ENCODE peak calls at places on chromosomes 3 and 15, in seven cellular contexts. One of them, this sample, is unnamed.

GRCh38 chr15:31155136-31155535 is 53.6 kb upstream of the TRPM1 start:
- DNase-seq in pancreas: no peak
- DNase-seq in Peyer's patch: no peak
- DNase-seq in GM23338: no peak
- DNase-seq in IMR-90: no peak
- DNase-seq in SK-N-SH: no peak
- DNase-seq in lower lobe of right lung: no peak
- DNase-seq in this sample: no peak

GRCh38 chr15:101570238-101570637 is 80.7 kb upstream of the PCSK6 start:
- DNase-seq in IMR-90: no peak
- DNase-seq in pancreas: no peak
- DNase-seq in lower lobe of right lung: no peak
- DNase-seq in Peyer's patch: no peak
- DNase-seq in GM23338: no peak
- DNase-seq in SK-N-SH: no peak
- DNase-seq in this sample: no peak

GRCh38 chr15:68997930-68998777 is 16.3 kb upstream of the NOX5 start:
- DNase-seq in pancreas: no peak
- DNase-seq in SK-N-SH: no peak
- DNase-seq in Peyer's patch: no peak
- DNase-seq in IMR-90: no peak
- DNase-seq in GM23338: no peak
- DNase-seq in lower lobe of right lung: no peak
- DNase-seq in this sample: no peak

GRCh38 chr3:105610473-105610872 is 243.8 kb downstream of the ALCAM start:
- DNase-seq in Peyer's patch: no peak
- DNase-seq in lower lobe of right lung: no peak
- DNase-seq in IMR-90: no peak
- DNase-seq in GM23338: no peak
- DNase-seq in pancreas: peak; percentile 16
- DNase-seq in SK-N-SH: no peak
- DNase-seq in this sample: no peak

GRCh38 chr15:101391981-101392566 is 97.0 kb upstream of the SNRPA1 start:
- DNase-seq in IMR-90: no peak
- DNase-seq in lower lobe of right lung: no peak
- DNase-seq in GM23338: no peak
- DNase-seq in Peyer's patch: no peak
- DNase-seq in SK-N-SH: no peak
- DNase-seq in pancreas: no peak
- DNase-seq in this sample: no peak

GRCh38 chr15:37370938-37371337 is 270.6 kb upstream of the MEIS2 start:
- DNase-seq in Peyer's patch: no peak
- DNase-seq in GM23338: no peak
- DNase-seq in pancreas: no peak
- DNase-seq in lower lobe of right lung: no peak
- DNase-seq in SK-N-SH: no peak
- DNase-seq in IMR-90: no peak
- DNase-seq in this sample: no peak

GRCh38 chr3:146968204-146968651 is 363.1 kb upstream of the PLSCR5 start:
- DNase-seq in lower lobe of right lung: no peak
- DNase-seq in pancreas: no peak
- DNase-seq in Peyer's patch: no peak
- DNase-seq in SK-N-SH: no peak
- DNase-seq in GM23338: peak; percentile 8
- DNase-seq in IMR-90: peak; percentile 80
- DNase-seq in this sample: no peak

GRCh38 chr3:138774529-138775253 is 60.0 kb downstream of the PIK3CB start:
- DNase-seq in Peyer's patch: peak; percentile 70
- DNase-seq in pancreas: peak; percentile 69
- DNase-seq in SK-N-SH: peak; percentile 49
- DNase-seq in GM23338: no peak
- DNase-seq in lower lobe of right lung: no peak
- DNase-seq in IMR-90: peak; percentile 100
- DNase-seq in this sample: no peak

GRCh38 chr3:45477026-45477725 is 88.8 kb downstream of the LARS2 start:
- DNase-seq in IMR-90: peak; percentile 14
- DNase-seq in SK-N-SH: no peak
- DNase-seq in GM23338: no peak
- DNase-seq in Peyer's patch: no peak
- DNase-seq in lower lobe of right lung: no peak
- DNase-seq in pancreas: no peak
- DNase-seq in this sample: no peak

GRCh38 chr3:4582634-4583033 is 89.5 kb downstream of the ITPR1 start:
- DNase-seq in lower lobe of right lung: no peak
- DNase-seq in SK-N-SH: no peak
- DNase-seq in GM23338: peak; percentile 21
- DNase-seq in IMR-90: peak; percentile 27
- DNase-seq in pancreas: no peak
- DNase-seq in Peyer's patch: no peak
- DNase-seq in this sample: no peak

GRCh38 chr15:80151576-80151975 is 1.2 kb upstream of the FAH start:
- DNase-seq in lower lobe of right lung: no peak
- DNase-seq in IMR-90: no peak
- DNase-seq in pancreas: no peak
- DNase-seq in SK-N-SH: no peak
- DNase-seq in Peyer's patch: no peak
- DNase-seq in GM23338: no peak
- DNase-seq in this sample: no peak

GRCh38 chr15:87610366-87610765 is 646.2 kb downstream of the NTRK3 start:
- DNase-seq in SK-N-SH: no peak
- DNase-seq in Peyer's patch: no peak
- DNase-seq in IMR-90: peak; percentile 43
- DNase-seq in pancreas: no peak
- DNase-seq in GM23338: no peak
- DNase-seq in lower lobe of right lung: no peak
- DNase-seq in this sample: no peak

DNA sequence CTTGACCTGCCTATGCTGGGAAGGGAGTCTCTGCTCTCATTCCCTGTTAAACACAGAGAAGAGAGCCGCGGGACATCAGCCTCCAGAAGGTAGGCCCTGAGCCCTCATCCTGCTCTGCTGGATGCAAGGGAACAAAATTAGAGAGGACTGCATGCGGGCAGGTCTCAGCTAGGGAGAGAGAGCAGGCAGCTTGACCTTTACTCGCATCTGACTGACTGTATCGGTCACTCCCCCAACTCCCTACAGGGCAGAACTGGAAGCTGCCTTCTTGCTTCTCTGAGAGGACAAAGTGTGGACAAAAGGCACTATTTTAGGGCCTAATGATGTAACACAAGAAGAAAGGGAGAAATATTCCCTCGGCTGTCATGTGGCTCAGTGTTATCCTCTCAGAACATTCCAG is 38.7 kb upstream of the ATOSA start:
- DNase-seq in SK-N-SH: no peak
- DNase-seq in GM23338: no peak
- DNase-seq in Peyer's patch: no peak
- DNase-seq in lower lobe of right lung: no peak
- DNase-seq in IMR-90: no peak
- DNase-seq in pancreas: no peak
- DNase-seq in this sample: no peak
- H3K4me1 ChIP-seq in SK-N-SH: no peaks in the 10 kb centered on the region
- H3K4me1 ChIP-seq in GM23338: no peaks in the 10 kb centered on the region
- H3K4me1 ChIP-seq in Peyer's patch: no peaks in the 10 kb centered on the region
- H3K4me1 ChIP-seq in lower lobe of right lung: no peaks in the 10 kb centered on the region
- H3K4me1 ChIP-seq in IMR-90: no peaks in the 10 kb centered on the region
- H3K4me1 ChIP-seq in pancreas: no peaks in the 10 kb centered on the region
- H3K4me1 ChIP-seq in this sample: no peaks in the 10 kb centered on the region

GRCh38 chr3:48984648-48985047 is 5.4 kb upstream of the P4HTM start:
- DNase-seq in Peyer's patch: no peak
- DNase-seq in IMR-90: peak; percentile 27
- DNase-seq in SK-N-SH: no peak
- DNase-seq in lower lobe of right lung: no peak
- DNase-seq in pancreas: no peak
- DNase-seq in GM23338: no peak
- DNase-seq in this sample: no peak
- H3K36me3 ChIP-seq in Peyer's patch: no peaks in the 10 kb centered on the region
- H3K36me3 ChIP-seq in IMR-90: peaks cover 43% of the 10 kb centered on the region
- H3K36me3 ChIP-seq in SK-N-SH: peaks cover 48% of the 10 kb centered on the region
- H3K36me3 ChIP-seq in lower lobe of right lung: peaks cover 64% of the 10 kb centered on the region
- H3K36me3 ChIP-seq in pancreas: no peaks in the 10 kb centered on the region
- H3K36me3 ChIP-seq in GM23338: peaks cover 22% of the 10 kb centered on the region
- H3K36me3 ChIP-seq in this sample: peaks cover 48% of the 10 kb centered on the region

GRCh38 chr3:141081141-141081795 is 30.1 kb downstream of the SPSB4 start:
- DNase-seq in GM23338: peak; percentile 85
- DNase-seq in lower lobe of right lung: no peak
- DNase-seq in IMR-90: no peak
- DNase-seq in SK-N-SH: no peak
- DNase-seq in Peyer's patch: no peak
- DNase-seq in pancreas: no peak
- DNase-seq in this sample: peak; percentile 86

GRCh38 chr3:141083226-141083625 is 32.1 kb downstream of the SPSB4 start:
- DNase-seq in SK-N-SH: no peak
- DNase-seq in IMR-90: no peak
- DNase-seq in pancreas: no peak
- DNase-seq in GM23338: no peak
- DNase-seq in lower lobe of right lung: no peak
- DNase-seq in Peyer's patch: no peak
- DNase-seq in this sample: peak; percentile 37

GRCh38 chr3:141083831-141084624 is 32.9 kb downstream of the SPSB4 start:
- DNase-seq in SK-N-SH: peak; percentile 51
- DNase-seq in IMR-90: no peak
- DNase-seq in lower lobe of right lung: no peak
- DNase-seq in Peyer's patch: no peak
- DNase-seq in GM23338: no peak
- DNase-seq in pancreas: no peak
- DNase-seq in this sample: peak; percentile 51

GRCh38 chr3:141080407-141080806 is 29.3 kb downstream of the SPSB4 start:
- DNase-seq in pancreas: no peak
- DNase-seq in GM23338: no peak
- DNase-seq in IMR-90: no peak
- DNase-seq in Peyer's patch: no peak
- DNase-seq in lower lobe of right lung: no peak
- DNase-seq in SK-N-SH: no peak
- DNase-seq in this sample: peak; percentile 41

DNA sequence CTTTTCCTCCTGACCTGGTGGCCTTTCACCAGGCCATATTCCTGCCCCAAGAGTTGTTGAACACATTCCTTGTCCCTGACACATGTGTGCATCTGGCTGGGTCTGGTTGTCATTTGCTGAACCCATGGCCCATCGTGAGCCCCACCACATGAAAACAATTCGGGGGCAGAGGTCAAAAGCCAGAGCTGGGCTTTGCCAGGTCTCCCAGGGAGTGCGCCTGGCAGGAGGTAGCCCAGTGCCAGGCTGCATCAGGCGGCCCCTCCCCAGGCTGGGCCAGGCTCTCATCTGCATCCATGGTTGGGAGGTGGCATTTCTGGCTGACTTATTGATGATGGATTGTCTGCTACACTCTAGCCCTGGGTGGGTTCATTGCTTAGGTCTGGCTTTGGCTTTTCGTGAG is 30.9 kb downstream of the SPSB4 start:
- DNase-seq in Peyer's patch: no peak
- DNase-seq in lower lobe of right lung: no peak
- DNase-seq in GM23338: no peak
- DNase-seq in pancreas: no peak
- DNase-seq in SK-N-SH: no peak
- DNase-seq in IMR-90: no peak
- DNase-seq in this sample: peak; percentile 45
- H3K4me1 ChIP-seq in Peyer's patch: no peaks in the 10 kb centered on the region
- H3K4me1 ChIP-seq in lower lobe of right lung: peaks cover 14% of the 10 kb centered on the region
- H3K4me1 ChIP-seq in GM23338: peaks cover 39% of the 10 kb centered on the region
- H3K4me1 ChIP-seq in pancreas: peaks cover 10% of the 10 kb centered on the region
- H3K4me1 ChIP-seq in SK-N-SH: no peaks in the 10 kb centered on the region
- H3K4me1 ChIP-seq in IMR-90: peaks cover 3% of the 10 kb centered on the region
- H3K4me1 ChIP-seq in this sample: peaks cover 30% of the 10 kb centered on the region

GRCh38 chr3:121637922-121638321 is 22.8 kb downstream of the HCLS1 start:
- DNase-seq in SK-N-SH: no peak
- DNase-seq in pancreas: no peak
- DNase-seq in lower lobe of right lung: no peak
- DNase-seq in Peyer's patch: no peak
- DNase-seq in IMR-90: no peak
- DNase-seq in GM23338: no peak
- DNase-seq in this sample: no peak
- H3K36me3 ChIP-seq in SK-N-SH: no peaks in the 10 kb centered on the region
- H3K36me3 ChIP-seq in pancreas: no peaks in the 10 kb centered on the region
- H3K36me3 ChIP-seq in lower lobe of right lung: peaks cover 41% of the 10 kb centered on the region
- H3K36me3 ChIP-seq in Peyer's patch: no peaks in the 10 kb centered on the region
- H3K36me3 ChIP-seq in IMR-90: no peaks in the 10 kb centered on the region
- H3K36me3 ChIP-seq in GM23338: no peaks in the 10 kb centered on the region
- H3K36me3 ChIP-seq in this sample: no peaks in the 10 kb centered on the region

DNA sequence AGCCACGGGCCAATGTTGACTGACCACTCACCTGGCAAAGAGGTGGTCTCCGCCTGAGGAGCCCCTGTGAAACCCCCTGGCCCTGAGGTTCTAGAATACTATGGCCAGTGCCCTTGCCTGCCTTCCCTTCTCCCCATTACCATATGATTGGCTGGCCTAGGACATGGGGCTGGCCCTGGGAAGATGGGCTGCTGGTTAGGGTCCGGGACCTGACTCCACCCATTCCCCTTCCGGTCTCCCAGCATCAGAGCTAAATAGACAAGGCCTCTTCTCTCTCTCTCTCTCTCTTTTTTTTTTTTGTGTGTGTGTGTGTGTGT is 3.8 kb downstream of the CSK start:
- DNase-seq in lower lobe of right lung: no peak
- DNase-seq in GM23338: no peak
- DNase-seq in IMR-90: no peak
- DNase-seq in Peyer's patch: no peak
- DNase-seq in pancreas: no peak
- DNase-seq in SK-N-SH: no peak
- DNase-seq in this sample: no peak
- H3K4me1 ChIP-seq in lower lobe of right lung: peaks cover 89% of the 10 kb centered on the region
- H3K4me1 ChIP-seq in GM23338: peaks cover 34% of the 10 kb centered on the region
- H3K4me1 ChIP-seq in IMR-90: peaks cover 38% of the 10 kb centered on the region
- H3K4me1 ChIP-seq in Peyer's patch: peaks cover 22% of the 10 kb centered on the region
- H3K4me1 ChIP-seq in pancreas: peaks cover 30% of the 10 kb centered on the region
- H3K4me1 ChIP-seq in SK-N-SH: peaks cover 22% of the 10 kb centered on the region
- H3K4me1 ChIP-seq in this sample: peaks cover 6% of the 10 kb centered on the region

GRCh38 chr15:90479656-90480055 is 50.1 kb upstream of the CRTC3 start:
- DNase-seq in GM23338: no peak
- DNase-seq in SK-N-SH: no peak
- DNase-seq in lower lobe of right lung: no peak
- DNase-seq in Peyer's patch: no peak
- DNase-seq in pancreas: peak; percentile 32
- DNase-seq in IMR-90: peak; percentile 8
- DNase-seq in this sample: no peak
- H3K36me3 ChIP-seq in GM23338: peaks cover 44% of the 10 kb centered on the region
- H3K36me3 ChIP-seq in SK-N-SH: peaks cover 48% of the 10 kb centered on the region
- H3K36me3 ChIP-seq in lower lobe of right lung: peaks cover 97% of the 10 kb centered on the region
- H3K36me3 ChIP-seq in Peyer's patch: no peaks in the 10 kb centered on the region
- H3K36me3 ChIP-seq in pancreas: peaks cover 10% of the 10 kb centered on the region
- H3K36me3 ChIP-seq in IMR-90: peaks cover 47% of the 10 kb centered on the region
- H3K36me3 ChIP-seq in this sample: peaks cover 93% of the 10 kb centered on the region

GRCh38 chr15:70422342-70422741 is 324.6 kb upstream of the TLE3 start:
- DNase-seq in lower lobe of right lung: no peak
- DNase-seq in IMR-90: no peak
- DNase-seq in pancreas: no peak
- DNase-seq in SK-N-SH: no peak
- DNase-seq in GM23338: no peak
- DNase-seq in Peyer's patch: no peak
- DNase-seq in this sample: no peak

GRCh38 chr15:70423267-70423666 is 325.6 kb upstream of the TLE3 start:
- DNase-seq in Peyer's patch: no peak
- DNase-seq in lower lobe of right lung: no peak
- DNase-seq in SK-N-SH: no peak
- DNase-seq in IMR-90: no peak
- DNase-seq in pancreas: no peak
- DNase-seq in GM23338: no peak
- DNase-seq in this sample: no peak

GRCh38 chr15:70427120-70427519 is 329.4 kb upstream of the TLE3 start:
- DNase-seq in SK-N-SH: no peak
- DNase-seq in IMR-90: no peak
- DNase-seq in lower lobe of right lung: no peak
- DNase-seq in GM23338: no peak
- DNase-seq in Peyer's patch: no peak
- DNase-seq in pancreas: no peak
- DNase-seq in this sample: no peak

GRCh38 chr15:70426065-70426821 is 328.5 kb upstream of the TLE3 start:
- DNase-seq in pancreas: no peak
- DNase-seq in GM23338: no peak
- DNase-seq in Peyer's patch: no peak
- DNase-seq in SK-N-SH: no peak
- DNase-seq in IMR-90: peak; percentile 40
- DNase-seq in lower lobe of right lung: no peak
- DNase-seq in this sample: no peak

GRCh38 chr15:70424937-70425411 is 327.3 kb upstream of the TLE3 start:
- DNase-seq in GM23338: no peak
- DNase-seq in IMR-90: no peak
- DNase-seq in SK-N-SH: no peak
- DNase-seq in Peyer's patch: no peak
- DNase-seq in pancreas: no peak
- DNase-seq in lower lobe of right lung: no peak
- DNase-seq in this sample: no peak
- H3K4me1 ChIP-seq in GM23338: peaks cover 6% of the 10 kb centered on the region
- H3K4me1 ChIP-seq in IMR-90: peaks cover 12% of the 10 kb centered on the region
- H3K4me1 ChIP-seq in SK-N-SH: no peaks in the 10 kb centered on the region
- H3K4me1 ChIP-seq in Peyer's patch: no peaks in the 10 kb centered on the region
- H3K4me1 ChIP-seq in pancreas: no peaks in the 10 kb centered on the region
- H3K4me1 ChIP-seq in lower lobe of right lung: peaks cover 3% of the 10 kb centered on the region
- H3K4me1 ChIP-seq in this sample: no peaks in the 10 kb centered on the region